ENCODE peak calls at places on chromosomes 3 and 15, in eight cellular contexts. W is HEK293T; D is stimulated activated naive B cell treated with anti-CD40 and anti-IgM and Interleukin-4, amounts not matched to agents 10 μg/mL and 1 μg/mL and 100 μg/mL, for 72 hours; T is NB4; S is stimulated activated CD4-positive, alpha-beta T cell treated with anti-CD3 and anti-CD28 coated beads, Interleukin-4, amount 100 ng/mL, for 48 hours; M is stimulated activated CD8-positive, alpha-beta memory T cell treated with anti-CD3 and anti-CD28 coated beads, Interleukin-15, amount 100 ng/mL, for 24 hours; B is nephron progenitor cell; H is ureter. L is an unnamed sample.

GRCh38 chr15:87369269-87369668 is 887.3 kb downstream of the NTRK3 start:
- DNase-seq in M (no peak), B (no peak), H (no peak), T (no peak), D (no peak), S (no peak), W (no peak), L (peak)

GRCh38 chr3:188594137-188594536 is 440.2 kb downstream of the LPP start:
- DNase-seq in S (no peak), T (no peak), B (no peak), D (no peak), M (no peak), H (no peak), W (no peak), L (peak)

GRCh38 chr3:9820543-9820942 is 10.5 kb downstream of the TTLL3 start:
- DNase-seq in H (no peak), M (no peak), W (no peak), D (no peak), B (no peak), T (no peak), S (no peak), L (no peak)

GRCh38 chr3:53829605-53830004 is 16.6 kb downstream of the CHDH start:
- DNase-seq in B (no peak), S (no peak), D (no peak), H (no peak), M (no peak), W (no peak), T (no peak), L (no peak)

GRCh38 chr3:37237252-37237651 is 62.9 kb upstream of the LRRFIP2 start:
- DNase-seq in S (no peak), B (no peak), D (no peak), H (no peak), M (no peak), T (no peak), W (no peak), L (no peak)

GRCh38 chr3:150216041-150216811 is 191.9 kb upstream of the TSC22D2 start:
- DNase-seq in S (no peak), T (peak), B (no peak), W (no peak), D (no peak), H (peak), M (no peak), L (peak)

GRCh38 chr3:117278424-117279190 is 569.0 kb downstream of the TUSC7 start:
- DNase-seq in W (peak), D (no peak), H (no peak), T (no peak), B (peak), S (no peak), M (no peak), L (no peak)

GRCh38 chr3:188021502-188022040 is 132.4 kb upstream of the LPP start:
- DNase-seq in T (no peak), S (no peak), H (no peak), B (no peak), W (no peak), D (no peak), M (no peak), L (no peak)

GRCh38 chr15:39598958-39599845 is 18.3 kb downstream of the THBS1 start:
- DNase-seq in H (no peak), W (no peak), B (no peak), T (no peak), D (no peak), S (no peak), M (no peak), L (no peak)

GRCh38 chr3:46110701-46111493 is 83.6 kb upstream of the XCR1 start:
- DNase-seq in B (no peak), W (peak), M (no peak), D (no peak), T (peak), S (no peak), H (no peak), L (peak)

GRCh38 chr3:170806676-170807075 is 63.3 kb downstream of the RPL22L1 start:
- DNase-seq in W (no peak), B (no peak), T (no peak), M (no peak), H (no peak), S (no peak), D (no peak), L (no peak)

GRCh38 chr15:59169337-59169736 is 37.3 kb upstream of the LDHAL6B start:
- DNase-seq in H (no peak), S (no peak), B (no peak), M (no peak), D (no peak), W (no peak), T (no peak), L (peak)

GRCh38 chr3:117548600-117548999 is 839.0 kb downstream of the TUSC7 start:
- DNase-seq in H (no peak), T (no peak), S (no peak), M (no peak), D (no peak), B (no peak), W (no peak), L (peak)

GRCh38 chr3:100972293-100972692 is 20.9 kb downstream of the ABI3BP start:
- DNase-seq in S (no peak), T (no peak), W (no peak), H (no peak), D (no peak), B (no peak), M (no peak), L (no peak)

GRCh38 chr3:123499316-123499715 is 50.4 kb upstream of the ADCY5 start:
- DNase-seq in M (no peak), W (no peak), B (no peak), H (no peak), S (no peak), D (no peak), T (no peak), L (peak)

GRCh38 chr3:138389144-138389601 is 40.8 kb downstream of the MRAS start:
- DNase-seq in T (no peak), W (no peak), B (no peak), S (no peak), M (no peak), H (no peak), D (no peak), L (no peak)

GRCh38 chr15:82540055-82540983 is at the start of gene RPS17:
- DNase-seq in B (peak), H (peak), S (peak), M (peak), D (peak), W (peak), T (peak), L (peak)

GRCh38 chr3:140677764-140678163 is at the start of gene TRIM42:
- DNase-seq in D (no peak), M (no peak), S (no peak), T (no peak), H (no peak), B (no peak), W (no peak), L (no peak)

L was measured in skeletal muscle cell.